ENCODE peak calls at places on chromosome 22, in five cellular contexts. S is type B pancreatic cell; J is MV-4-11; R is substantia nigra; B is stimulated activated naive B cell treated with anti-CD40 and anti-IgM and Interleukin-4, amounts not matched to agents 10 μg/mL and 1 μg/mL and 100 μg/mL, for 72 hours. F is an unnamed sample.

GRCh38 chr22:40648386-40648785 is 11.9 kb upstream of the MRTFA start:
- DNase-seq in S (no peak), J (no peak), R (no peak), B (no peak), F (no peak)

GRCh38 chr22:49650336-49651241 is 177.1 kb downstream of the BRD1 start:
- DNase-seq in S (no peak), J (no peak), R (no peak), B (no peak), F (no peak)

GRCh38 chr22:33405194-33405593 is 347.0 kb upstream of the SYN3 start:
- DNase-seq in S (no peak), J (no peak), R (no peak), B (no peak), F (no peak)

GRCh38 chr22:50600541-50600940 is at the start of gene MAPK8IP2:
- DNase-seq in S (no peak), J (no peak), R (no peak), B (no peak), F (peak)

GRCh38 chr22:30290318-30290678 is 993 bp upstream of the CASTOR1 start:
- DNase-seq in S (no peak), J (no peak), R (no peak), B (no peak), F (no peak)

GRCh38 chr22:19503869-19504268 is 20.3 kb downstream of the CLDN5 start:
- DNase-seq in S (peak), J (no peak), R (no peak), B (no peak), F (no peak)

GRCh38 chr22:37183432-37184379 is 4.3 kb downstream of the C1QTNF6 start:
- DNase-seq in S (no peak), J (no peak), R (no peak), B (no peak), F (no peak)

GRCh38 chr22:34010259-34010658 is 90.0 kb upstream of the LARGE1 start:
- DNase-seq in S (no peak), J (no peak), R (no peak), B (no peak), F (no peak)

GRCh38 chr22:39938509-39938908 is 21.7 kb upstream of the TMA7B start:
- DNase-seq in S (no peak), J (no peak), R (no peak), B (no peak), F (no peak)

GRCh38 chr22:44391481-44392445 is 79.0 kb upstream of the SHISAL1 start:
- DNase-seq in S (peak), J (no peak), R (no peak), B (no peak), F (no peak)

GRCh38 chr22:23832226-23833016 is 6.4 kb downstream of the DERL3 start:
- DNase-seq in S (no peak), J (no peak), R (no peak), B (no peak), F (no peak)

GRCh38 chr22:27405672-27406388 is 395.7 kb downstream of the MN1 start:
- DNase-seq in S (no peak), J (peak), R (peak), B (no peak), F (peak)

GRCh38 chr22:30425616-30426394 is at the start of gene MTFP1:
- DNase-seq in S (peak), J (peak), R (peak), B (peak), F (peak)

GRCh38 chr22:46056169-46057041 is 79.4 kb upstream of the WNT7B start:
- DNase-seq in S (no peak), J (no peak), R (peak), B (no peak), F (no peak)

GRCh38 chr22:48934446-48934845 is 893.2 kb downstream of the BRD1 start:
- DNase-seq in S (no peak), J (peak), R (no peak), B (no peak), F (no peak)

GRCh38 chr22:49934144-49934890 is 15.9 kb downstream of the CRELD2 start:
- DNase-seq in S (no peak), J (peak), R (peak), B (peak), F (no peak)

GRCh38 chr22:25623310-25623734 is 58.8 kb downstream of the GRK3 start:
- DNase-seq in S (no peak), J (peak), R (no peak), B (no peak), F (no peak)

GRCh38 chr22:27447316-27447715 is 354.2 kb downstream of the MN1 start:
- DNase-seq in S (no peak), J (no peak), R (no peak), B (no peak), F (no peak)

GRCh38 chr22:37904572-37905533 is 1.2 kb upstream of the MICALL1 start:
- DNase-seq in S (no peak), J (peak), R (peak), B (peak), F (no peak)